ENCODE peak calls at places on chromosomes 3 and 15, in four cellular contexts. F is IMR-90; E is effector memory CD4-positive, alpha-beta T cell; B is CD8-positive, alpha-beta T cell. X is an unnamed sample. For H3K9me3, the result is how much of the 10 kb centered on the place peaks cover.

GRCh38 chr3:15750143-15750542 is 47.6 kb downstream of the ANKRD28 start:
- DNase-seq in F (peak), E (no peak), B (no peak), X (no peak)

GRCh38 chr3:94036909-94037507 is 8.6 kb upstream of the STX19 start:
- DNase-seq in F (peak), E (no peak), B (no peak), X (no peak)

GRCh38 chr3:105791134-105791533 is 77.7 kb downstream of the CBLB start:
- DNase-seq in F (peak), E (no peak), B (no peak), X (no peak)

GRCh38 chr3:176505878-176506621 is 691.2 kb downstream of the TBL1XR1 start:
- DNase-seq in F (no peak), E (no peak), B (no peak), X (no peak)

GRCh38 chr15:31389576-31389975 is 62.9 kb downstream of the KLF13 start:
- DNase-seq in F (no peak), E (no peak), B (no peak), X (no peak)

GRCh38 chr3:10305331-10305902 is 12.7 kb upstream of the GHRL start:
- DNase-seq in F (no peak), E (no peak), B (no peak), X (no peak)

GRCh38 chr3:139292192-139292591 is 51.6 kb upstream of the MRPS22 start:
- DNase-seq in F (no peak), E (no peak), B (no peak), X (no peak)

GRCh38 chr3:72753495-72753894 is 94.8 kb downstream of the SHQ1 start:
- DNase-seq in F (no peak), E (no peak), B (no peak), X (no peak)

GRCh38 chr15:63759752-63760151 is 74.0 kb downstream of the HERC1 start:
- DNase-seq in F (no peak), E (no peak), B (no peak), X (no peak)

GRCh38 chr15:66803182-66803729 is 101.2 kb downstream of the SMAD6 start:
- DNase-seq in F (peak), E (no peak), B (no peak), X (peak)

GRCh38 chr15:88814393-88814792 is 11.2 kb downstream of the ACAN start:
- DNase-seq in F (no peak), E (no peak), B (no peak), X (no peak)

GRCh38 chr3:31312400-31312799 is 220.3 kb upstream of the STT3B start:
- DNase-seq in F (no peak), E (no peak), B (no peak), X (no peak)

GRCh38 chr3:169173231-169173630 is 490.3 kb downstream of the MECOM start:
- DNase-seq in F (no peak), E (no peak), B (no peak), X (no peak)

GRCh38 chr15:85704021-85704420 is 90.7 kb downstream of the KLHL25 start:
- DNase-seq in F (peak), E (no peak), B (no peak), X (no peak)

GRCh38 chr15:31473384-31474058 is 146.9 kb downstream of the KLF13 start:
- DNase-seq in F (no peak), E (no peak), B (no peak), X (no peak)

GRCh38 chr3:151093148-151093547 is 7.7 kb downstream of the MED12L start:
- DNase-seq in F (no peak), E (no peak), B (no peak), X (no peak)

GRCh38 chr3:183734750-183735284 is 37.2 kb downstream of the YEATS2 start:
- DNase-seq in F (no peak), E (no peak), B (no peak), X (no peak)

GRCh38 chr3:139109271-139109670 is 64.6 kb upstream of the PRR23C start:
- DNase-seq in F (no peak), E (no peak), B (no peak), X (no peak)

GRCh38 chr15:90336705-90337141 is 15.4 kb upstream of the ZNF774 start:
- DNase-seq in F (peak), E (no peak), B (no peak), X (peak)

GRCh38 chr15:63254991-63255390 is 22.4 kb upstream of the APH1B start:
- DNase-seq in F (no peak), E (no peak), B (no peak), X (no peak)

GRCh38 chr3:9778102-9778501 is 8.4 kb upstream of the CAMK1 start:
- DNase-seq in F (peak), E (no peak), B (no peak), X (no peak)

GRCh38 chr3:102122527-102122926 is 273.2 kb downstream of the NFKBIZ start:
- DNase-seq in F (no peak), E (no peak), B (no peak), X (no peak)

GRCh38 chr3:120622870-120623718 is 27.0 kb downstream of the NDUFB4 start:
- DNase-seq in F (peak), E (peak), B (no peak), X (no peak)

GRCh38 chr15:45641374-45641778 is 6.5 kb downstream of the SQOR start:
- DNase-seq in F (peak), E (no peak), B (no peak), X (no peak)

GRCh38 chr3:4906107-4906621 is 73.1 kb upstream of the BHLHE40 start:
- DNase-seq in F (peak), E (no peak), B (no peak), X (no peak)

GRCh38 chr3:100041328-100041749 is 73.0 kb downstream of the FILIP1L start:
- DNase-seq in F (peak), E (no peak), B (no peak), X (no peak)

GRCh38 chr3:31793821-31794220 is 187.2 kb downstream of the OSBPL10 start:
- DNase-seq in F (no peak), E (no peak), B (no peak), X (no peak)

GRCh38 chr15:57298204-57298603 is 78.1 kb upstream of the CGNL1 start:
- DNase-seq in F (peak), E (no peak), B (no peak), X (no peak)

GRCh38 chr3:96182756-96183155 is 631.6 kb upstream of the EPHA6 start:
- DNase-seq in F (no peak), E (no peak), B (no peak), X (no peak)

GRCh38 chr15:74664670-74665069 is 31.2 kb downstream of the EDC3 start:
- DNase-seq in F (no peak), E (no peak), B (no peak), X (no peak)

GRCh38 chr3:51328206-51328605 is 56.9 kb upstream of the MANF start:
- DNase-seq in F (no peak), E (no peak), B (no peak), X (no peak)

GRCh38 chr3:194998948-194999347 is 272.0 kb downstream of the XXYLT1 start:
- DNase-seq in F (no peak), E (no peak), B (no peak), X (no peak)

GRCh38 chr3:178058629-178059028 is 477.6 kb upstream of the KCNMB2 start:
- DNase-seq in F (no peak), E (no peak), B (no peak), X (no peak)

GRCh38 chr3:178056868-178057267 is 479.4 kb upstream of the KCNMB2 start:
- DNase-seq in F (peak), E (no peak), B (no peak), X (no peak)

GRCh38 chr3:178060406-178060805 is 475.8 kb upstream of the KCNMB2 start:
- DNase-seq in F (peak), E (no peak), B (no peak), X (no peak)

GRCh38 chr3:178059836-178060235 is 476.4 kb upstream of the KCNMB2 start:
- DNase-seq in F (peak), E (no peak), B (no peak), X (no peak)

DNA sequence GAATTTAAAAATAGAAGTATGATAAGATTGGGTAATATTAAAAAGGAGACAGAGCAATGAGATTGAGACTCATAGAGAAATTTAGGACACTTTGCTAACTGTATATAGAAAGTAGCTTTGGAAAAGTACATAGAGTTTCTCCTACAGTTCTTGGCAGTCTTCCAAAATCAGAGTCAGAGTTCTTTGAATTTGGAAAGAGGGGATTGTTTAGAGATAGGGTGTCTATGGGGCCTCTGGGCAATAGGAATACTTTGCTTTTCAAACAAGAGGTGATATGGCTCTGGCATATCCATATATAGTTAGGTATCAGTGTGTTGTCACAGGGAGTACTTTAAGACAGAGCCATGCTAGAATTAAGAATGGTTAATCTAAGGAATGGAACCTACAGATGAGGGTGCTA is 477.1 kb upstream of the KCNMB2 start:
- DNase-seq in F (peak), E (no peak), B (no peak), X (no peak)
- H3K9me3 ChIP-seq in F (under half), E (under half), B (under half), X (under half)

DNA sequence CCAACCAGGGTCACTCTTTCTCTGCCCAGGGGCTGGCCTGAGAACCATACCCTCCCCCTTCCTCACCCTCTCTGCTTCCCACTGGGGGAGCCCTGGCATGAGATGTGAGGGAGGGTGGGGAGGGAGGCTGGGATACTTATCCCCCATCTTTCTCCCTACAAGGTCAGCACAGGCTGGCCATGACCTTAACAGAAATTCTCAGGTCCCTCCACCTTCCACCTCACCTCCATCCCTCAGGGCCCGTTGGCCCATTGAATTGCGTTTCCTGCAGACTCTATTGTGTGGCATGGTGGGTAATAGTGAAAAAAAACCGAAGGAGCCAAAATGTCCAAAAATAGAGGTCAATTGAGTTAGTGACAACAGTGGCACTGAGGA is 159.5 kb downstream of the OR4M2 start:
- DNase-seq in F (no peak), E (no peak), B (no peak), X (no peak)
- H3K9me3 ChIP-seq in F (under half), E (under half), B (under half), X (under half)

GRCh38 chr15:56228854-56229253 is 14.8 kb downstream of the RFX7 start:
- DNase-seq in F (no peak), E (no peak), B (no peak), X (no peak)

GRCh38 chr15:56227780-56228179 is 15.9 kb downstream of the RFX7 start:
- DNase-seq in F (no peak), E (no peak), B (no peak), X (no peak)

GRCh38 chr15:56227315-56227714 is 16.4 kb downstream of the RFX7 start:
- DNase-seq in F (no peak), E (no peak), B (no peak), X (no peak)

GRCh38 chr15:56225520-56225919 is 18.2 kb downstream of the RFX7 start:
- DNase-seq in F (no peak), E (no peak), B (no peak), X (no peak)

GRCh38 chr15:56228352-56228751 is 15.3 kb downstream of the RFX7 start:
- DNase-seq in F (no peak), E (no peak), B (no peak), X (no peak)
- H3K9me3 ChIP-seq in F (under half), E (under half), B (under half), X (under half)

GRCh38 chr15:92942706-92943105 is 42.6 kb downstream of the CHD2 start:
- DNase-seq in F (no peak), E (no peak), B (no peak), X (no peak)
- H3K9me3 ChIP-seq in F (under half), E (under half), B (under half), X (under half)

GRCh38 chr15:25725758-25726157 is 137.4 kb downstream of the ATP10A start:
- DNase-seq in F (no peak), E (no peak), B (no peak), X (no peak)

GRCh38 chr15:25728816-25729215 is 134.3 kb downstream of the ATP10A start:
- DNase-seq in F (no peak), E (no peak), B (no peak), X (peak)

GRCh38 chr15:25727116-25727515 is 136.0 kb downstream of the ATP10A start:
- DNase-seq in F (no peak), E (no peak), B (no peak), X (peak)

GRCh38 chr15:25730918-25731317 is 132.2 kb downstream of the ATP10A start:
- DNase-seq in F (no peak), E (no peak), B (no peak), X (no peak)

DNA sequence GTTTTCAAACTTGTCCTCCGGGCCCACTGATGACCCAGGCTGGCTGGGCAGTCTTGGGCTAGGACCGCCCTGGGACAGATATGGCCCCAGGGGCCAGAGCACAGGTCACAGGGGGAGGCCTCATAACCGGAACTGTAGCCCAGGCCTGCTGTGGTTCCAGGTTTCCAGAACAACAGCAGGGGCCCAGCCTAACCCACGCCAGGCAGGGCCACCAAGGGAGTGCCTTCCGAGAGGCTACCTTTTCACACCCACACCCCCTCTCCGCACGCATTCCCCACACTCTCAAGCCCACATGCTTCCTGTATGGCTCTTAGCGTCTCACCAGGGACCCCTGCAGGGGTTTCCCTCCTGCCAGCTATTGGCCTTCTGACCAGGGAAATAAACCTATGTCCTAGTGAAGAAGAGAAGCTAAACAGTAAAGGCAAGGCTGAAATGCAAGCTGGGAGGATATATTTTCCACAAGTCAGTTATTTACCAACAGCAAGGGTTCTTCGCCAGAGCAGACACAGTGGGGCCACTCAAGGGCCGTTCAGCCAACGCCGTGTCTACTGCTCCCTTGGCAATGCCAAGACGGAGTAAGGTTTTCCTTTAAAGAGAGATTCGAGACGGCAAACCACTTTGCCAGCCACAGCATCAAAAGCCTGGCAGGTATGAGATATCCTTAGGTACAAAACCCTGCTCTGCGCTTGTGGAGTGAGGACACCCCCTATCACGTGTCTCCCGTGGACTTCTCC is 135.1 kb downstream of the ATP10A start:
- DNase-seq in F (no peak), E (no peak), B (no peak), X (no peak)
- H3K9me3 ChIP-seq in F (under half), E (under half), B (under half), X (under half)